ENCODE peak calls at places on chromosome 18, in six cellular contexts. B is PC-3, H is ascending aorta, P is body of pancreas, N is HepG2, J is upper lobe of right lung. U is an unnamed sample.
A peak's percentile ranks its signal among the peaks of the same experiment; 100 is the strongest.

GRCh38 chr18:54769526-54770464 is 58.5 kb upstream of the RAB27B start:
- DNase-seq in B (peak; percentile 59), P (no peak), J (no peak), N (no peak), H (no peak), U (no peak)

GRCh38 chr18:50009772-50010171 is 185.2 kb downstream of the MYO5B start:
- DNase-seq in B (peak; percentile 47), N (peak; percentile 49), H (no peak), J (peak; percentile 71), P (peak; percentile 63), U (no peak)

GRCh38 chr18:22166070-22166972 is 3.1 kb upstream of the GATA6 start:
- DNase-seq in H (peak; percentile 92), P (peak; percentile 75), B (no peak), J (peak; percentile 85), N (no peak), U (no peak)

GRCh38 chr18:22136395-22136794 is 33.0 kb upstream of the GATA6 start:
- DNase-seq in J (no peak), N (no peak), B (peak; percentile 67), P (no peak), H (no peak), U (peak; percentile 2)

GRCh38 chr18:63314991-63315662 is 4.4 kb downstream of the BCL2 start:
- DNase-seq in J (no peak), P (no peak), B (no peak), H (no peak), N (no peak), U (no peak)

GRCh38 chr18:79657342-79657996 is 22.1 kb upstream of the CTDP1 start:
- DNase-seq in P (no peak), B (peak; percentile 36), J (no peak), N (no peak), H (no peak), U (no peak)

GRCh38 chr18:44912740-44913478 is 232.2 kb downstream of the SETBP1 start:
- DNase-seq in P (no peak), H (no peak), B (no peak), N (no peak), J (no peak), U (no peak)

GRCh38 chr18:2881088-2881487 is 34.3 kb downstream of the EMILIN2 start:
- DNase-seq in B (no peak), N (no peak), P (no peak), H (no peak), J (no peak), U (no peak)

GRCh38 chr18:8890957-8891464 is 185.7 kb downstream of the MTCL1 start:
- DNase-seq in P (no peak), N (peak; percentile 39), H (no peak), J (no peak), B (peak; percentile 99), U (peak; percentile 97)

GRCh38 chr18:21550510-21550970 is 50.0 kb downstream of the ESCO1 start:
- DNase-seq in P (no peak), N (peak; percentile 98), J (no peak), B (no peak), H (no peak), U (no peak)

GRCh38 chr18:69233465-69234054 is 167.1 kb upstream of the DOK6 start:
- DNase-seq in P (no peak), H (no peak), N (no peak), J (no peak), B (no peak), U (no peak)

GRCh38 chr18:251572-251971 is 16.3 kb downstream of the THOC1 start:
- DNase-seq in P (no peak), B (no peak), J (no peak), H (no peak), N (no peak), U (no peak)

GRCh38 chr18:73043231-73044000 is 175.6 kb upstream of the NETO1 start:
- DNase-seq in N (no peak), B (no peak), H (no peak), P (no peak), J (no peak), U (no peak)

GRCh38 chr18:2096581-2096980 is 474.7 kb downstream of the METTL4 start:
- DNase-seq in B (no peak), H (no peak), J (no peak), N (no peak), P (no peak), U (no peak)

GRCh38 chr18:36211612-36212065 is 24.3 kb downstream of the MOCOS start:
- DNase-seq in B (no peak), P (no peak), H (no peak), N (no peak), J (no peak), U (no peak)

GRCh38 chr18:23719634-23720201 is 30.5 kb downstream of the LAMA3 start:
- DNase-seq in J (no peak), P (peak; percentile 22), B (peak; percentile 98), N (peak; percentile 49), H (peak; percentile 73), U (peak; percentile 93)

GRCh38 chr18:63848159-63848558 is 39.3 kb upstream of the SERPINB2 start:
- DNase-seq in B (peak; percentile 84), H (no peak), P (no peak), J (no peak), N (peak; percentile 39), U (no peak)

GRCh38 chr18:69215151-69215550 is 185.5 kb upstream of the DOK6 start:
- DNase-seq in P (no peak), B (no peak), N (no peak), J (no peak), H (no peak), U (no peak)

GRCh38 chr18:44951748-44952147 is 271.1 kb downstream of the SETBP1 start:
- DNase-seq in N (no peak), P (no peak), B (no peak), J (no peak), H (no peak), U (no peak)

GRCh38 chr18:10270160-10270571 is 184.3 kb upstream of the APCDD1 start:
- DNase-seq in J (no peak), B (no peak), N (peak; percentile 16), H (no peak), P (peak; percentile 38), U (no peak)

GRCh38 chr18:49026501-49027378 is 76.0 kb upstream of the SMAD7 start:
- DNase-seq in P (no peak), J (peak; percentile 52), N (no peak), B (no peak), H (peak; percentile 57), U (no peak)

GRCh38 chr18:5197032-5197434 is at the start of gene AKAIN1:
- DNase-seq in J (peak; percentile 66), N (peak; percentile 1), P (peak; percentile 29), H (no peak), B (no peak), U (no peak)

GRCh38 chr18:51007787-51008134 is 22.3 kb upstream of the SMAD4 start:
- DNase-seq in B (no peak), N (no peak), P (no peak), J (no peak), H (no peak), U (no peak)

GRCh38 chr18:11713756-11714155 is 24.7 kb downstream of the GNAL start:
- DNase-seq in H (no peak), B (no peak), J (no peak), P (no peak), N (no peak), U (no peak)
- H3K4me3 ChIP-seq in H (no peak overlapping the region), B (no peak overlapping the region), J (no peak overlapping the region), P (no peak overlapping the region), N (no peak overlapping the region), U (no peak overlapping the region)

GRCh38 chr18:76265375-76266225 is 229.4 kb downstream of the ZNF516 start:
- DNase-seq in N (no peak), B (no peak), J (peak; percentile 76), H (no peak), P (no peak), U (no peak)

GRCh38 chr18:76262956-76263955 is 231.8 kb downstream of the ZNF516 start:
- DNase-seq in H (no peak), B (no peak), P (no peak), J (no peak), N (no peak), U (no peak)

GRCh38 chr18:76264851-76265250 is 230.2 kb downstream of the ZNF516 start:
- DNase-seq in H (no peak), B (no peak), N (no peak), J (no peak), P (no peak), U (no peak)

GRCh38 chr18:76264073-76264472 is 231.0 kb downstream of the ZNF516 start:
- DNase-seq in J (no peak), B (no peak), P (no peak), N (no peak), H (no peak), U (no peak)

DNA sequence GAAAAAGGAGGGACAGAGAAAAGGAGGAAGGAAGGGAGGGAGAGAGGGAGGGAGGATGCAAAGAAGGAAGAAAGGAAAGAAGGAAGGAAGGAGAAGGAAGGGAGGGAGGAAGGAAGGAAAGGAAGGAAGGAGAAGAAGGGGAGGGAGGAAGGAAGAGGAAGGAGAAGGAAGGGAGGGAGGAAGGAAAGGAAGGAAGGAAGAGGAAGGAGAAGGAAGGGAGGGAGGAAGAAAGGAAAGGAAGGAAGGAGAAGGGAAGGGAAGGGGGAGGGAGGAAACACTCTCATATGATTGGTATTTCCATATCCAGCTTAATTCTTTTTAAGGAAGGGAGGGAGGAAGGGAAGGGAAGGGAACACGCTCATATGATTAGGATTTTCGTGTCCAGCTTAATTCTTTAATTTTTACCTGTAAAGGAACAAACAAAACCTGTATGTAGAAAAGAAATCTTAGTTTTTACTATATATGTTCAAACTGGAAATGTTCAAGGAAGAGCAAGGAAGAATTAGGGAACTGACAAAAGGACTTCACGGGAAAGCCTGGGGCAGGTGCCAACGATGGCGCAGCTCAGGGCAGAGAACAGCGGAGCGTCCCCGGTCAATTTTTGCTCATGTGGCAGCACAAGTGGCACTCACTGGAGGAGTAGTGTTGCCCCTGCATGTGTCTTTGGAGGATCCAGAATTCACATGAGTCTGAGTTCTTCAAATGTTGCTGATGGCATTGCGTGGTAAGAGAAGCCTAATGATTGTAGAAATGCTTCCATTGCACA is 228.6 kb downstream of the ZNF516 start:
- DNase-seq in N (no peak), J (no peak), P (no peak), H (no peak), B (no peak), U (no peak)
- H3K4me3 ChIP-seq in N (no peak overlapping the region), J (peak overlapping the region; percentile 24), P (no peak overlapping the region), H (peak overlapping the region; percentile 52), B (no peak overlapping the region), U (no peak overlapping the region)

GRCh38 chr18:75161629-75162028 is 47.3 kb downstream of the PTGR3 start:
- DNase-seq in J (no peak), N (peak; percentile 77), P (no peak), B (no peak), H (no peak), U (no peak)
- H3K4me3 ChIP-seq in J (peak overlapping the region; percentile 43), N (peak overlapping the region; percentile 80), P (no peak overlapping the region), B (peak overlapping the region; percentile 47), H (peak overlapping the region; percentile 55), U (no peak overlapping the region)

GRCh38 chr18:34592961-34593382 is 117.1 kb upstream of the DTNA start:
- DNase-seq in N (no peak), H (peak; percentile 78), P (peak; percentile 64), J (no peak), B (no peak), U (peak; percentile 50)
- H3K4me3 ChIP-seq in N (no peak overlapping the region), H (peak overlapping the region; percentile 67), P (peak overlapping the region; percentile 15), J (peak overlapping the region; percentile 38), B (no peak overlapping the region), U (peak overlapping the region; percentile 38)

GRCh38 chr18:6752200-6752873 is 22.8 kb downstream of the ARHGAP28 start:
- DNase-seq in H (no peak), B (no peak), P (no peak), N (no peak), J (no peak), U (no peak)
- H3K4me3 ChIP-seq in H (no peak overlapping the region), B (no peak overlapping the region), P (no peak overlapping the region), N (no peak overlapping the region), J (no peak overlapping the region), U (no peak overlapping the region)

GRCh38 chr18:32754508-32755263 is 18.1 kb downstream of the KLHL14 start:
- DNase-seq in N (no peak), B (no peak), H (no peak), J (no peak), P (no peak), U (no peak)
- H3K4me3 ChIP-seq in N (no peak overlapping the region), B (no peak overlapping the region), H (no peak overlapping the region), J (no peak overlapping the region), P (no peak overlapping the region), U (no peak overlapping the region)